ENCODE peak calls at places on chromosomes 2 and 18, in nine cellular contexts. S is aorta; D is hepatic stellate cell; N is HCEC 1CT; Y is heart left ventricle; V is stimulated activated CD4-positive, alpha-beta T cell treated with anti-CD3 and anti-CD28 coated beads, Interleukin-2, amount 100 ng/mL, for 48 hours; L is NB4; H is fibroblast of lung; C is RWPE1. B is an unnamed sample.

GRCh38 chr2:23712756-23713151 is 214.2 kb downstream of the ATAD2B start:
- DNase-seq in S (no peak), D (no peak), N (no peak), Y (no peak), V (no peak), L (no peak), H (no peak), C (no peak), B (no peak)

GRCh38 chr2:166057363-166058169 is 70.3 kb downstream of the SCN1A start:
- DNase-seq in S (no peak), D (no peak), N (peak; percentile 69), Y (no peak), V (no peak), L (peak; percentile 31), H (peak; percentile 59), C (peak; percentile 3), B (no peak)

GRCh38 chr2:42135381-42136312 is 33.5 kb upstream of the EML4 start:
- DNase-seq in S (no peak), D (no peak), N (no peak), Y (no peak), V (no peak), L (peak; percentile 42), H (no peak), C (no peak), B (no peak)

GRCh38 chr2:205704101-205704741 is 21.9 kb downstream of the NRP2 start:
- DNase-seq in S (no peak), D (no peak), N (no peak), Y (peak; percentile 51), V (no peak), L (no peak), H (no peak), C (no peak), B (no peak)

GRCh38 chr2:82340578-82341053 is 2036.1 kb upstream of the LRRTM1 start:
- DNase-seq in S (no peak), D (no peak), N (no peak), Y (no peak), V (no peak), L (no peak), H (peak; percentile 26), C (no peak), B (no peak)

GRCh38 chr2:174120346-174120745 is 128.0 kb downstream of the OLA1 start:
- DNase-seq in S (no peak), D (no peak), N (peak; percentile 81), Y (no peak), V (peak; percentile 19), L (no peak), H (peak; percentile 31), C (peak; percentile 52), B (no peak)

GRCh38 chr2:44543773-44544725 is 182.3 kb downstream of the CAMKMT start:
- DNase-seq in S (no peak), D (no peak), N (no peak), Y (no peak), V (no peak), L (no peak), H (no peak), C (peak; percentile 13), B (no peak)

GRCh38 chr2:150681120-150681796 is 193.8 kb upstream of the RND3 start:
- DNase-seq in S (no peak), D (peak; percentile 31), N (peak; percentile 99), Y (no peak), V (no peak), L (peak; percentile 66), H (peak; percentile 97), C (no peak), B (no peak)

GRCh38 chr18:79476918-79477685 is 81.4 kb downstream of the NFATC1 start:
- DNase-seq in S (no peak), D (no peak), N (no peak), Y (no peak), V (no peak), L (no peak), H (no peak), C (no peak), B (no peak)

GRCh38 chr2:98569197-98569793 is 39.0 kb downstream of the COA5 start:
- DNase-seq in S (peak; percentile 87), D (peak; percentile 55), N (peak; percentile 5), Y (peak; percentile 49), V (peak; percentile 80), L (peak; percentile 59), H (no peak), C (peak; percentile 26), B (peak; percentile 36)

GRCh38 chr18:21741511-21742322 is 1.1 kb downstream of the MIB1 start:
- DNase-seq in S (peak; percentile 81), D (peak; percentile 25), N (peak; percentile 16), Y (peak; percentile 35), V (peak; percentile 24), L (peak; percentile 56), H (peak; percentile 26), C (no peak), B (no peak)

GRCh38 chr18:6362559-6363129 is 52.1 kb downstream of the L3MBTL4 start:
- DNase-seq in S (no peak), D (no peak), N (no peak), Y (no peak), V (no peak), L (no peak), H (no peak), C (no peak), B (no peak)

GRCh38 chr2:200051621-200051945 is 96.2 kb downstream of the MAIP1 start:
- DNase-seq in S (no peak), D (no peak), N (no peak), Y (no peak), V (no peak), L (no peak), H (no peak), C (no peak), B (no peak)

GRCh38 chr2:191228861-191229260 is 16.3 kb upstream of the MYO1B start:
- DNase-seq in S (no peak), D (no peak), N (no peak), Y (peak; percentile 60), V (no peak), L (no peak), H (no peak), C (no peak), B (peak; percentile 61)

GRCh38 chr2:96656540-96656939 is 14.0 kb downstream of the FER1L5 start:
- DNase-seq in S (no peak), D (no peak), N (no peak), Y (no peak), V (no peak), L (peak; percentile 43), H (no peak), C (no peak), B (no peak)

GRCh38 chr2:150584081-150584480 is 96.6 kb upstream of the RND3 start:
- DNase-seq in S (no peak), D (no peak), N (no peak), Y (no peak), V (no peak), L (no peak), H (no peak), C (no peak), B (no peak)

GRCh38 chr18:52326001-52326400 is 14.0 kb upstream of the DCC start:
- DNase-seq in S (no peak), D (no peak), N (no peak), Y (no peak), V (no peak), L (no peak), H (peak; percentile 24), C (no peak), B (no peak)

GRCh38 chr2:135960598-135961551 is 24.6 kb downstream of the DARS1 start:
- DNase-seq in S (no peak), D (no peak), N (no peak), Y (no peak), V (no peak), L (no peak), H (peak; percentile 88), C (no peak), B (no peak)

GRCh38 chr2:137096693-137097092 is 331.3 kb downstream of the THSD7B start:
- DNase-seq in S (no peak), D (no peak), N (no peak), Y (no peak), V (no peak), L (no peak), H (no peak), C (no peak), B (no peak)

GRCh38 chr2:240916571-240917008 is 10.5 kb downstream of the CROCC2 start:
- DNase-seq in S (peak; percentile 91), D (peak; percentile 95), N (peak; percentile 77), Y (peak; percentile 75), V (no peak), L (peak; percentile 84), H (peak; percentile 93), C (peak; percentile 42), B (no peak)

GRCh38 chr18:30527226-30527625 is 515.3 kb downstream of the DSC3 start:
- DNase-seq in S (no peak), D (no peak), N (no peak), Y (no peak), V (no peak), L (no peak), H (no peak), C (no peak), B (no peak)

GRCh38 chr2:71784734-71785549 is 331.6 kb downstream of the DYSF start:
- DNase-seq in S (no peak), D (peak; percentile 80), N (peak; percentile 23), Y (no peak), V (no peak), L (no peak), H (no peak), C (peak; percentile 74), B (no peak)

GRCh38 chr2:167212054-167212648 is 323.9 kb downstream of the XIRP2 start:
- DNase-seq in S (no peak), D (peak; percentile 19), N (peak; percentile 51), Y (no peak), V (peak; percentile 5), L (peak; percentile 53), H (peak; percentile 78), C (peak; percentile 38), B (peak; percentile 40)

GRCh38 chr18:26089247-26090129 is 925 bp downstream of the SS18 start:
- DNase-seq in S (no peak), D (peak; percentile 9), N (peak; percentile 59), Y (no peak), V (no peak), L (peak; percentile 34), H (peak; percentile 49), C (peak; percentile 13), B (no peak)

GRCh38 chr2:205001306-205001966 is 456.2 kb downstream of the PARD3B start:
- DNase-seq in S (no peak), D (no peak), N (no peak), Y (no peak), V (no peak), L (no peak), H (no peak), C (no peak), B (no peak)

GRCh38 chr2:105870062-105870461 is 125.3 kb downstream of the NCK2 start:
- DNase-seq in S (no peak), D (no peak), N (no peak), Y (no peak), V (no peak), L (no peak), H (no peak), C (no peak), B (no peak)

GRCh38 chr2:86783615-86784339 is 6.9 kb downstream of the CD8A start:
- DNase-seq in S (no peak), D (no peak), N (no peak), Y (no peak), V (no peak), L (no peak), H (no peak), C (no peak), B (no peak)

GRCh38 chr2:64363140-64363539 is 90.8 kb upstream of the LGALSL start:
- DNase-seq in S (no peak), D (no peak), N (no peak), Y (no peak), V (no peak), L (no peak), H (no peak), C (no peak), B (no peak)

GRCh38 chr2:38653715-38654494 is 12.0 kb upstream of the GALM start:
- DNase-seq in S (no peak), D (no peak), N (no peak), Y (no peak), V (peak; percentile 54), L (peak; percentile 82), H (no peak), C (peak; percentile 27), B (no peak)

GRCh38 chr2:145158051-145158586 is 638.2 kb upstream of the ZEB2 start:
- DNase-seq in S (peak; percentile 74), D (peak; percentile 22), N (peak; percentile 93), Y (peak; percentile 71), V (no peak), L (peak; percentile 70), H (peak; percentile 99), C (peak; percentile 33), B (peak; percentile 47)

GRCh38 chr2:129396980-129397599 is 582.4 kb upstream of the RAB6C start:
- DNase-seq in S (no peak), D (no peak), N (no peak), Y (peak; percentile 31), V (no peak), L (peak; percentile 60), H (peak; percentile 11), C (peak; percentile 39), B (peak; percentile 56)

B was measured in mucosa of gallbladder.